ENCODE peak calls at places on chromosomes 5 and 9, in five cellular contexts. I is astrocyte of the spinal cord, N is activated B cell treated with CpG ODN at 0.5 μM for 24 hours, Z is progenitor cell of endocrine pancreas, E is chondrocyte. B is an unnamed sample.

GRCh38 chr5:159337291-159337974 is 7.1 kb upstream of the IL12B start:
- DNase-seq in I (peak), N (no peak), Z (no peak), E (no peak), B (no peak)

GRCh38 chr9:111715471-111715870 is 54.1 kb downstream of the GNG10 start:
- DNase-seq in Z (no peak), E (no peak), N (no peak), I (peak), B (no peak)

GRCh38 chr5:58094031-58094430 is 365.9 kb downstream of the PLK2 start:
- DNase-seq in Z (no peak), I (no peak), E (no peak), N (no peak), B (no peak)

GRCh38 chr9:31597977-31598376 is 786.5 kb upstream of the ACO1 start:
- DNase-seq in I (peak), Z (no peak), E (no peak), N (no peak), B (no peak)

GRCh38 chr9:89319015-89319905 is 960 bp downstream of the SECISBP2 start:
- DNase-seq in Z (no peak), E (no peak), N (no peak), I (no peak), B (no peak)

GRCh38 chr5:126973193-126973592 is 57.2 kb downstream of the MARCHF3 start:
- DNase-seq in N (no peak), Z (no peak), I (no peak), E (no peak), B (no peak)

GRCh38 chr5:50320131-50320749 is 120.8 kb downstream of the EMB start:
- DNase-seq in E (no peak), I (no peak), N (no peak), Z (no peak), B (no peak)

GRCh38 chr9:114995681-114996221 is 65.4 kb upstream of the TNFSF8 start:
- DNase-seq in I (no peak), E (no peak), N (no peak), Z (no peak), B (no peak)

GRCh38 chr5:93191426-93191825 is 389.6 kb downstream of the NR2F1-AS1 start:
- DNase-seq in N (no peak), I (peak), Z (no peak), E (no peak), B (no peak)

GRCh38 chr5:31656806-31657205 is 17.9 kb downstream of the PDZD2 start:
- DNase-seq in N (no peak), Z (no peak), E (no peak), I (no peak), B (no peak)

GRCh38 chr5:149358294-149358651 is 427 bp downstream of the PCYOX1L start:
- DNase-seq in I (no peak), E (no peak), N (no peak), Z (no peak), B (peak)

GRCh38 chr5:83914662-83915418 is 194.2 kb upstream of the HAPLN1 start:
- DNase-seq in N (no peak), E (no peak), I (peak), Z (no peak), B (no peak)

GRCh38 chr5:1193591-1193985 is 7.8 kb upstream of the SLC6A19 start:
- DNase-seq in I (no peak), N (no peak), Z (no peak), E (peak), B (peak)

GRCh38 chr5:140560227-140560626 is 3.0 kb upstream of the SRA1 start:
- DNase-seq in Z (no peak), E (no peak), I (no peak), N (no peak), B (no peak)

GRCh38 chr5:73378070-73378469 is 70.5 kb downstream of the FOXD1 start:
- DNase-seq in N (no peak), E (no peak), I (peak), Z (no peak), B (no peak)

GRCh38 chr9:36323926-36324325 is 65.7 kb upstream of the GNE start:
- DNase-seq in N (no peak), E (no peak), I (no peak), Z (no peak), B (no peak)

GRCh38 chr9:137070906-137071275 is 534 bp upstream of the SAPCD2 start:
- DNase-seq in Z (no peak), I (no peak), N (no peak), E (no peak), B (peak)

GRCh38 chr9:3035594-3036389 is 191.9 kb upstream of the PUM3 start:
- DNase-seq in Z (no peak), I (no peak), E (no peak), N (no peak), B (no peak)

GRCh38 chr9:135665795-135666189 is 2.7 kb downstream of the LCN9 start:
- DNase-seq in I (no peak), E (no peak), Z (no peak), N (no peak), B (no peak)

GRCh38 chr5:90941002-90941720 is 382.6 kb downstream of the ADGRV1 start:
- DNase-seq in Z (no peak), I (no peak), E (no peak), N (no peak), B (no peak)

GRCh38 chr5:43019615-43020293 is 20.4 kb downstream of the ANXA2R start:
- DNase-seq in N (peak), Z (no peak), I (peak), E (no peak), B (peak)

GRCh38 chr5:43432486-43433365 is 20.5 kb upstream of the CCL28 start:
- DNase-seq in E (no peak), I (peak), N (no peak), Z (no peak), B (no peak)

GRCh38 chr5:102799017-102799416 is 43.9 kb downstream of the PAM start:
- DNase-seq in I (no peak), N (no peak), E (no peak), Z (no peak), B (no peak)

GRCh38 chr5:17157916-17158529 is 59.4 kb upstream of the BASP1 start:
- DNase-seq in E (no peak), N (no peak), Z (no peak), I (peak), B (no peak)

GRCh38 chr9:35689601-35690446 is at the start of gene TPM2:
- DNase-seq in E (peak), Z (peak), I (peak), N (no peak), B (peak)

DNA sequence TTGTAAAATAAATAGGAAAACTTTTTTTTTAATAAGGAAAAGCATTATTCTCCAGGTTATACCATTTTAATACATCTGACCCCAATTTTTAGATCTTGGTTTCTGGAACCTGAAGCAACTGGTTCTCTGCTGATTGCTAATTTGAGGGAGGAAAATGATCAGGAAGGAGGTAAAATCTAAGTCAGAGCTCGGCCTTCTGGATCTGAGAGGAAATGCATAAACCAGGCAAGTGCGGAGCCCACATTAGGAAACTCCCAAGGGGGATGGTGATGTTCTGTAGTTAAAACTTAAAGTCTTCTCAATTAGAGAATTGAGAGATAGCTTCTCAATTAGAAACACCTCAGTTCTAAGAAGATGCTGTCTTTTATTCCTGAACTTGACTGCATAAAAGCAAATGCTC is 113.5 kb downstream of the TSSK1B start:
- DNase-seq in N (no peak), Z (no peak), E (no peak), I (no peak), B (no peak)
- TF ChIP-seq CTCF in N (no peak), Z (no peak), E (no peak), I (no peak), B (no peak)

DNA sequence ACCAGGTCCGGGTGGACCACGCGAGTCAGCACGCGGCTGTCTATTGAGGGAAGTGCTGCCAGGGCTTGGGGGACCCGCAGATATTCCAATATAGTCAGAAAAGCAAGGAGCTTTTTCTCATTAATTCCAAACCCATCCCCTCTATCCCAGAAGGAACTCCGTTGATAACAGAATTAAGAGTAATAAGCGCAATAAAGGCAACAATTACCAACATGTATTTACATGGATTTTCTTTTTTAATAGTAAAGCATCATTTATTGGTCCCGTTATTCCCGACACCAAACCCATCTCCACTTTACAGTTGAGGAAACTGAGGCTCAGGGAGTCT is 7.7 kb downstream of the PHF19 start:
- DNase-seq in Z (no peak), N (no peak), E (no peak), I (no peak), B (no peak)
- TF ChIP-seq CTCF in Z (no peak), N (no peak), E (peak), I (no peak), B (no peak)

GRCh38 chr5:137695651-137696428 is 40.0 kb downstream of the KLHL3 start:
- DNase-seq in I (no peak), E (no peak), Z (no peak), N (no peak), B (no peak)
- TF ChIP-seq CTCF in I (no peak), E (no peak), Z (no peak), N (no peak), B (no peak)

GRCh38 chr9:22005083-22005699 is 3.9 kb downstream of the CDKN2B start:
- DNase-seq in Z (no peak), I (peak), N (no peak), E (no peak), B (no peak)
- TF ChIP-seq CTCF in Z (no peak), I (peak), N (no peak), E (no peak), B (peak)